ENCODE peak calls at places on chromosomes 13 and 19, in nine cellular contexts. One of them, this sample, is unnamed.
A peak's percentile ranks its signal among the peaks of the same experiment; 100 is the strongest.

GRCh38 chr19:13103961-13104847 is 1.5 kb upstream of the LYL1 start:
- DNase-seq in endodermal cell: peak; percentile 87
- DNase-seq in cardiac muscle cell: peak; percentile 28
- DNase-seq in mesendoderm: peak; percentile 33
- DNase-seq in effector memory CD4-positive, alpha-beta T cell: no peak
- DNase-seq in choroid plexus epithelial cell: no peak
- DNase-seq in thyroid gland: peak; percentile 43
- DNase-seq in AG04450: no peak
- DNase-seq in heart right ventricle: peak; percentile 80
- DNase-seq in this sample: no peak

GRCh38 chr13:48043789-48044503 is 6.4 kb downstream of the NUDT15 start:
- DNase-seq in heart right ventricle: no peak
- DNase-seq in effector memory CD4-positive, alpha-beta T cell: no peak
- DNase-seq in cardiac muscle cell: no peak
- DNase-seq in choroid plexus epithelial cell: peak; percentile 82
- DNase-seq in AG04450: peak; percentile 10
- DNase-seq in endodermal cell: no peak
- DNase-seq in thyroid gland: no peak
- DNase-seq in mesendoderm: no peak
- DNase-seq in this sample: peak; percentile 65

GRCh38 chr13:44451651-44452050 is 78.0 kb downstream of the SERP2 start:
- DNase-seq in cardiac muscle cell: no peak
- DNase-seq in AG04450: no peak
- DNase-seq in thyroid gland: no peak
- DNase-seq in endodermal cell: no peak
- DNase-seq in mesendoderm: no peak
- DNase-seq in heart right ventricle: no peak
- DNase-seq in effector memory CD4-positive, alpha-beta T cell: no peak
- DNase-seq in choroid plexus epithelial cell: no peak
- DNase-seq in this sample: no peak

GRCh38 chr13:114065926-114066774 is 66.3 kb downstream of the RASA3 start:
- DNase-seq in choroid plexus epithelial cell: no peak
- DNase-seq in heart right ventricle: no peak
- DNase-seq in endodermal cell: no peak
- DNase-seq in effector memory CD4-positive, alpha-beta T cell: no peak
- DNase-seq in thyroid gland: no peak
- DNase-seq in AG04450: no peak
- DNase-seq in mesendoderm: no peak
- DNase-seq in cardiac muscle cell: no peak
- DNase-seq in this sample: no peak

GRCh38 chr19:10744848-10745293 is 27.0 kb downstream of the DNM2 start:
- DNase-seq in effector memory CD4-positive, alpha-beta T cell: no peak
- DNase-seq in thyroid gland: no peak
- DNase-seq in mesendoderm: no peak
- DNase-seq in AG04450: no peak
- DNase-seq in cardiac muscle cell: no peak
- DNase-seq in choroid plexus epithelial cell: no peak
- DNase-seq in heart right ventricle: no peak
- DNase-seq in endodermal cell: no peak
- DNase-seq in this sample: no peak

GRCh38 chr19:3162418-3163229 is 15.9 kb upstream of the S1PR4 start:
- DNase-seq in thyroid gland: no peak
- DNase-seq in choroid plexus epithelial cell: peak; percentile 29
- DNase-seq in mesendoderm: peak; percentile 51
- DNase-seq in heart right ventricle: no peak
- DNase-seq in cardiac muscle cell: no peak
- DNase-seq in effector memory CD4-positive, alpha-beta T cell: no peak
- DNase-seq in endodermal cell: no peak
- DNase-seq in AG04450: no peak
- DNase-seq in this sample: peak; percentile 42

GRCh38 chr13:25872871-25873607 is 178.8 kb downstream of the SHISA2 start:
- DNase-seq in thyroid gland: no peak
- DNase-seq in heart right ventricle: no peak
- DNase-seq in cardiac muscle cell: peak; percentile 72
- DNase-seq in mesendoderm: no peak
- DNase-seq in endodermal cell: no peak
- DNase-seq in AG04450: no peak
- DNase-seq in choroid plexus epithelial cell: no peak
- DNase-seq in effector memory CD4-positive, alpha-beta T cell: no peak
- DNase-seq in this sample: no peak

GRCh38 chr19:38850976-38851621 is 1.3 kb upstream of the HNRNPL start:
- DNase-seq in choroid plexus epithelial cell: peak; percentile 20
- DNase-seq in AG04450: no peak
- DNase-seq in endodermal cell: no peak
- DNase-seq in cardiac muscle cell: no peak
- DNase-seq in heart right ventricle: peak; percentile 39
- DNase-seq in effector memory CD4-positive, alpha-beta T cell: peak; percentile 26
- DNase-seq in mesendoderm: peak; percentile 29
- DNase-seq in thyroid gland: no peak
- DNase-seq in this sample: no peak

GRCh38 chr19:12092065-12092867 is 27.7 kb downstream of the ZNF844 start:
- DNase-seq in effector memory CD4-positive, alpha-beta T cell: no peak
- DNase-seq in heart right ventricle: peak; percentile 90
- DNase-seq in AG04450: peak; percentile 64
- DNase-seq in endodermal cell: peak; percentile 97
- DNase-seq in mesendoderm: peak; percentile 97
- DNase-seq in choroid plexus epithelial cell: peak; percentile 93
- DNase-seq in cardiac muscle cell: peak; percentile 95
- DNase-seq in thyroid gland: peak; percentile 88
- DNase-seq in this sample: peak; percentile 85

GRCh38 chr19:17337675-17338439 is 504 bp downstream of the GTPBP3 start:
- DNase-seq in mesendoderm: no peak
- DNase-seq in thyroid gland: no peak
- DNase-seq in AG04450: no peak
- DNase-seq in effector memory CD4-positive, alpha-beta T cell: no peak
- DNase-seq in choroid plexus epithelial cell: no peak
- DNase-seq in cardiac muscle cell: peak; percentile 28
- DNase-seq in heart right ventricle: no peak
- DNase-seq in endodermal cell: no peak
- DNase-seq in this sample: no peak

GRCh38 chr13:40180776-40181175 is 485.7 kb downstream of the FOXO1 start:
- DNase-seq in AG04450: no peak
- DNase-seq in thyroid gland: no peak
- DNase-seq in heart right ventricle: no peak
- DNase-seq in mesendoderm: no peak
- DNase-seq in effector memory CD4-positive, alpha-beta T cell: no peak
- DNase-seq in cardiac muscle cell: no peak
- DNase-seq in endodermal cell: no peak
- DNase-seq in choroid plexus epithelial cell: no peak
- DNase-seq in this sample: no peak

GRCh38 chr13:75867718-75868117 is 231.6 kb downstream of the LMO7 start:
- DNase-seq in AG04450: no peak
- DNase-seq in effector memory CD4-positive, alpha-beta T cell: no peak
- DNase-seq in endodermal cell: no peak
- DNase-seq in mesendoderm: no peak
- DNase-seq in choroid plexus epithelial cell: no peak
- DNase-seq in cardiac muscle cell: no peak
- DNase-seq in thyroid gland: no peak
- DNase-seq in heart right ventricle: no peak
- DNase-seq in this sample: no peak

GRCh38 chr13:110702591-110703526 is 3.1 kb downstream of the CARS2 start:
- DNase-seq in endodermal cell: peak; percentile 51
- DNase-seq in cardiac muscle cell: peak; percentile 15
- DNase-seq in choroid plexus epithelial cell: peak; percentile 74
- DNase-seq in AG04450: no peak
- DNase-seq in effector memory CD4-positive, alpha-beta T cell: no peak
- DNase-seq in mesendoderm: no peak
- DNase-seq in thyroid gland: no peak
- DNase-seq in heart right ventricle: no peak
- DNase-seq in this sample: peak; percentile 64

GRCh38 chr19:21765151-21765550 is 2.2 kb downstream of the ZNF100 start:
- DNase-seq in choroid plexus epithelial cell: no peak
- DNase-seq in AG04450: no peak
- DNase-seq in effector memory CD4-positive, alpha-beta T cell: no peak
- DNase-seq in cardiac muscle cell: no peak
- DNase-seq in endodermal cell: no peak
- DNase-seq in thyroid gland: peak; percentile 64
- DNase-seq in heart right ventricle: no peak
- DNase-seq in mesendoderm: peak; percentile 7
- DNase-seq in this sample: peak; percentile 4

GRCh38 chr13:78100481-78100880 is 181.8 kb upstream of the EDNRB start:
- DNase-seq in mesendoderm: no peak
- DNase-seq in cardiac muscle cell: no peak
- DNase-seq in effector memory CD4-positive, alpha-beta T cell: no peak
- DNase-seq in endodermal cell: no peak
- DNase-seq in AG04450: no peak
- DNase-seq in heart right ventricle: no peak
- DNase-seq in choroid plexus epithelial cell: no peak
- DNase-seq in thyroid gland: no peak
- DNase-seq in this sample: peak; percentile 64

GRCh38 chr19:16571689-16572331 is 405 bp downstream of the SLC35E1 start:
- DNase-seq in cardiac muscle cell: no peak
- DNase-seq in mesendoderm: peak; percentile 41
- DNase-seq in endodermal cell: no peak
- DNase-seq in thyroid gland: peak; percentile 40
- DNase-seq in AG04450: no peak
- DNase-seq in effector memory CD4-positive, alpha-beta T cell: no peak
- DNase-seq in heart right ventricle: peak; percentile 42
- DNase-seq in choroid plexus epithelial cell: peak; percentile 37
- DNase-seq in this sample: peak; percentile 17

GRCh38 chr19:49337267-49338022 is 2.2 kb downstream of the CD37 start:
- DNase-seq in choroid plexus epithelial cell: no peak
- DNase-seq in effector memory CD4-positive, alpha-beta T cell: no peak
- DNase-seq in heart right ventricle: no peak
- DNase-seq in cardiac muscle cell: no peak
- DNase-seq in AG04450: no peak
- DNase-seq in endodermal cell: peak; percentile 25
- DNase-seq in thyroid gland: no peak
- DNase-seq in mesendoderm: peak; percentile 19
- DNase-seq in this sample: no peak
- H3K4me3 ChIP-seq in choroid plexus epithelial cell: no peak overlapping the region
- H3K4me3 ChIP-seq in effector memory CD4-positive, alpha-beta T cell: no peak overlapping the region
- H3K4me3 ChIP-seq in heart right ventricle: no peak overlapping the region
- H3K4me3 ChIP-seq in cardiac muscle cell: no peak overlapping the region
- H3K4me3 ChIP-seq in AG04450: no peak overlapping the region
- H3K4me3 ChIP-seq in endodermal cell: no peak overlapping the region
- H3K4me3 ChIP-seq in thyroid gland: no peak overlapping the region
- H3K4me3 ChIP-seq in mesendoderm: no peak overlapping the region
- H3K4me3 ChIP-seq in this sample: no peak overlapping the region

DNA sequence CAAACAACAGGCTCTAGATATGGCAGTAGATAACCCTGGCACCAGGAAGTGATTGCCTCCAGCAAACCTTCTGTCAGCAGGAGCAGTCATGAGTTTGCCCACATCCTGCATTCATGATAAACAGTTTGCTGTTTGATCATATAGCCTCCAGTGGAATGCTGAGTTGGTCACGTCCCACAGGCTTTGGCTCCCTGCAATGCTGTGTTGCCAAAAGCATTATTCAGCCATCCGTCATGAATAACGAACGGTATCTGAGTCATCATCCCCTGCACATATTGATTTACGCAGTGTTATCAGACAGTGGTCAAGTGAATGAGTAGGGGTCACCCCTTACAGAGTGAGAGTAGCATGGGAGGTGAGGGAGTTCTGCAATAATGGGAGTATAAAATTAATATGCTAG is 21.9 kb upstream of the ZNF432 start:
- DNase-seq in mesendoderm: no peak
- DNase-seq in heart right ventricle: no peak
- DNase-seq in AG04450: no peak
- DNase-seq in effector memory CD4-positive, alpha-beta T cell: no peak
- DNase-seq in cardiac muscle cell: no peak
- DNase-seq in thyroid gland: no peak
- DNase-seq in endodermal cell: no peak
- DNase-seq in choroid plexus epithelial cell: peak; percentile 92
- DNase-seq in this sample: peak; percentile 70
- H3K4me3 ChIP-seq in mesendoderm: no peak overlapping the region
- H3K4me3 ChIP-seq in heart right ventricle: no peak overlapping the region
- H3K4me3 ChIP-seq in AG04450: no peak overlapping the region
- H3K4me3 ChIP-seq in effector memory CD4-positive, alpha-beta T cell: no peak overlapping the region
- H3K4me3 ChIP-seq in cardiac muscle cell: no peak overlapping the region
- H3K4me3 ChIP-seq in thyroid gland: no peak overlapping the region
- H3K4me3 ChIP-seq in endodermal cell: peak overlapping the region; percentile 44
- H3K4me3 ChIP-seq in choroid plexus epithelial cell: no peak overlapping the region
- H3K4me3 ChIP-seq in this sample: no peak overlapping the region

DNA sequence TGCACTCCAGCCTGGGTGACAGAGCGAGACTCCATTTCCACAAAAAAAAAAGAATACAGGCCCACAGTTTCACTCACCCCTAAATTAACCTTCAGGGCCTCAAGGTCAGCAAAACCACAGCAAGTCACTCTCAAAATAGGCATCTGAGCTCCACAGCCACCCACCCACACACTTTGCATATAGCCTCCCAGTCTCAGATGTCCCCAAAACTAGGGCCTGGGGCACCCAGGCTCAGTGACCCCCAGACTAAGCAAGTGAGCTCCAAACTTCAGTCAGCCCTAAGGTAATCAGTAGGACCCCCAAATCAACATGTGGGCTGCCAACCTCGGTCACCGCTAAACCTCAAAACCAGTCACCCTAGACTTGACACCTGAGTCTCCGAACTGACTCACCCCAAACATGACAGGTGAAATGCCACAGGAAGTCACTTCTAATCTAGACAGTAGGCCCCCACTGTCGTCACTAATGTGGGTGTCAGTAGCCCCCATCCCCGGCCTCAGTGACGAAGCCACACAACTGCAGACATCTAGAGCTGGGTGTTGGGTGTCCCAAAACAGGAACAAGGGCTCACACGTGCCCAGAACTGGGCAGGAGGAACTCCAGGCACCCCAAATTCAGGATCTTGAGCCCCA is 13.9 kb downstream of the RABAC1 start:
- DNase-seq in cardiac muscle cell: no peak
- DNase-seq in effector memory CD4-positive, alpha-beta T cell: peak; percentile 90
- DNase-seq in AG04450: no peak
- DNase-seq in endodermal cell: no peak
- DNase-seq in choroid plexus epithelial cell: no peak
- DNase-seq in mesendoderm: no peak
- DNase-seq in heart right ventricle: no peak
- DNase-seq in thyroid gland: no peak
- DNase-seq in this sample: no peak
- H3K4me3 ChIP-seq in cardiac muscle cell: no peak overlapping the region
- H3K4me3 ChIP-seq in effector memory CD4-positive, alpha-beta T cell: no peak overlapping the region
- H3K4me3 ChIP-seq in AG04450: no peak overlapping the region
- H3K4me3 ChIP-seq in endodermal cell: no peak overlapping the region
- H3K4me3 ChIP-seq in choroid plexus epithelial cell: no peak overlapping the region
- H3K4me3 ChIP-seq in mesendoderm: no peak overlapping the region
- H3K4me3 ChIP-seq in heart right ventricle: no peak overlapping the region
- H3K4me3 ChIP-seq in thyroid gland: no peak overlapping the region
- H3K4me3 ChIP-seq in this sample: no peak overlapping the region

GRCh38 chr13:63840551-63841421 is 2425.1 kb upstream of the PCDH20 start:
- DNase-seq in AG04450: no peak
- DNase-seq in endodermal cell: no peak
- DNase-seq in cardiac muscle cell: no peak
- DNase-seq in choroid plexus epithelial cell: no peak
- DNase-seq in thyroid gland: no peak
- DNase-seq in effector memory CD4-positive, alpha-beta T cell: no peak
- DNase-seq in heart right ventricle: no peak
- DNase-seq in mesendoderm: no peak
- DNase-seq in this sample: no peak
- H3K4me3 ChIP-seq in AG04450: no peak overlapping the region
- H3K4me3 ChIP-seq in endodermal cell: no peak overlapping the region
- H3K4me3 ChIP-seq in cardiac muscle cell: no peak overlapping the region
- H3K4me3 ChIP-seq in choroid plexus epithelial cell: no peak overlapping the region
- H3K4me3 ChIP-seq in thyroid gland: no peak overlapping the region
- H3K4me3 ChIP-seq in effector memory CD4-positive, alpha-beta T cell: no peak overlapping the region
- H3K4me3 ChIP-seq in heart right ventricle: no peak overlapping the region
- H3K4me3 ChIP-seq in mesendoderm: no peak overlapping the region
- H3K4me3 ChIP-seq in this sample: no peak overlapping the region

GRCh38 chr19:608155-609000 is 18.7 kb downstream of the HCN2 start:
- DNase-seq in effector memory CD4-positive, alpha-beta T cell: no peak
- DNase-seq in cardiac muscle cell: no peak
- DNase-seq in endodermal cell: no peak
- DNase-seq in heart right ventricle: no peak
- DNase-seq in mesendoderm: no peak
- DNase-seq in thyroid gland: no peak
- DNase-seq in AG04450: no peak
- DNase-seq in choroid plexus epithelial cell: no peak
- DNase-seq in this sample: no peak
- H3K4me3 ChIP-seq in effector memory CD4-positive, alpha-beta T cell: no peak overlapping the region
- H3K4me3 ChIP-seq in cardiac muscle cell: no peak overlapping the region
- H3K4me3 ChIP-seq in endodermal cell: no peak overlapping the region
- H3K4me3 ChIP-seq in heart right ventricle: no peak overlapping the region
- H3K4me3 ChIP-seq in mesendoderm: no peak overlapping the region
- H3K4me3 ChIP-seq in thyroid gland: no peak overlapping the region
- H3K4me3 ChIP-seq in AG04450: no peak overlapping the region
- H3K4me3 ChIP-seq in choroid plexus epithelial cell: no peak overlapping the region
- H3K4me3 ChIP-seq in this sample: no peak overlapping the region

This sample was measured in fibroblast of mammary gland.